ENCODE peak calls at places on chromosomes 4 and X, in seven cellular contexts. One of them, this sample, is unnamed.

GRCh38 chrX:46436744-46437143 is 108.5 kb downstream of the ZNF674 start:
- DNase-seq in CD8-positive, alpha-beta T cell: no peak
- DNase-seq in HL-60: no peak
- DNase-seq in sigmoid colon: no peak
- DNase-seq in heart left ventricle: no peak
- DNase-seq in dorsolateral prefrontal cortex: no peak
- DNase-seq in body of pancreas: no peak
- DNase-seq in this sample: no peak

GRCh38 chr4:17166954-17167353 is 268.5 kb upstream of the LDB2 start:
- DNase-seq in dorsolateral prefrontal cortex: no peak
- DNase-seq in HL-60: no peak
- DNase-seq in CD8-positive, alpha-beta T cell: no peak
- DNase-seq in heart left ventricle: peak
- DNase-seq in body of pancreas: no peak
- DNase-seq in sigmoid colon: no peak
- DNase-seq in this sample: no peak

GRCh38 chr4:122758033-122758432 is 25.5 kb downstream of the BBS12 start:
- DNase-seq in HL-60: no peak
- DNase-seq in heart left ventricle: no peak
- DNase-seq in CD8-positive, alpha-beta T cell: no peak
- DNase-seq in dorsolateral prefrontal cortex: no peak
- DNase-seq in sigmoid colon: no peak
- DNase-seq in body of pancreas: no peak
- DNase-seq in this sample: no peak

GRCh38 chrX:131045786-131046185 is 12.4 kb upstream of the ARHGAP36 start:
- DNase-seq in body of pancreas: no peak
- DNase-seq in heart left ventricle: no peak
- DNase-seq in CD8-positive, alpha-beta T cell: no peak
- DNase-seq in sigmoid colon: no peak
- DNase-seq in HL-60: no peak
- DNase-seq in dorsolateral prefrontal cortex: no peak
- DNase-seq in this sample: no peak

GRCh38 chr4:120043828-120044227 is 22.8 kb downstream of the MAD2L1 start:
- DNase-seq in dorsolateral prefrontal cortex: no peak
- DNase-seq in heart left ventricle: no peak
- DNase-seq in body of pancreas: no peak
- DNase-seq in sigmoid colon: no peak
- DNase-seq in CD8-positive, alpha-beta T cell: no peak
- DNase-seq in HL-60: no peak
- DNase-seq in this sample: no peak

GRCh38 chr4:41977709-41978108 is 3.8 kb upstream of the DCAF4L1 start:
- DNase-seq in heart left ventricle: no peak
- DNase-seq in body of pancreas: no peak
- DNase-seq in sigmoid colon: no peak
- DNase-seq in HL-60: no peak
- DNase-seq in CD8-positive, alpha-beta T cell: no peak
- DNase-seq in dorsolateral prefrontal cortex: no peak
- DNase-seq in this sample: no peak

GRCh38 chrX:153723351-153724251 is 586 bp downstream of the BCAP31 start:
- DNase-seq in dorsolateral prefrontal cortex: no peak
- DNase-seq in CD8-positive, alpha-beta T cell: peak
- DNase-seq in sigmoid colon: no peak
- DNase-seq in body of pancreas: peak
- DNase-seq in heart left ventricle: no peak
- DNase-seq in HL-60: peak
- DNase-seq in this sample: no peak

GRCh38 chr4:175772170-175772685 is 39.8 kb downstream of the GPM6A start:
- DNase-seq in CD8-positive, alpha-beta T cell: no peak
- DNase-seq in dorsolateral prefrontal cortex: no peak
- DNase-seq in body of pancreas: no peak
- DNase-seq in HL-60: no peak
- DNase-seq in heart left ventricle: no peak
- DNase-seq in sigmoid colon: no peak
- DNase-seq in this sample: no peak

GRCh38 chr4:6425336-6425735 is 47.1 kb downstream of the PPP2R2C start:
- DNase-seq in sigmoid colon: no peak
- DNase-seq in body of pancreas: no peak
- DNase-seq in dorsolateral prefrontal cortex: peak
- DNase-seq in CD8-positive, alpha-beta T cell: no peak
- DNase-seq in HL-60: no peak
- DNase-seq in heart left ventricle: no peak
- DNase-seq in this sample: no peak

GRCh38 chrX:17814059-17814458 is 47.0 kb downstream of the RAI2 start:
- DNase-seq in CD8-positive, alpha-beta T cell: no peak
- DNase-seq in sigmoid colon: no peak
- DNase-seq in body of pancreas: no peak
- DNase-seq in HL-60: no peak
- DNase-seq in dorsolateral prefrontal cortex: no peak
- DNase-seq in heart left ventricle: no peak
- DNase-seq in this sample: no peak

GRCh38 chr4:185872747-185873380 is 60.9 kb upstream of the SORBS2 start:
- DNase-seq in body of pancreas: no peak
- DNase-seq in dorsolateral prefrontal cortex: no peak
- DNase-seq in sigmoid colon: no peak
- DNase-seq in heart left ventricle: no peak
- DNase-seq in HL-60: no peak
- DNase-seq in CD8-positive, alpha-beta T cell: no peak
- DNase-seq in this sample: no peak

GRCh38 chr4:40954119-40954668 is 204.4 kb downstream of the NSUN7 start:
- DNase-seq in HL-60: no peak
- DNase-seq in body of pancreas: no peak
- DNase-seq in CD8-positive, alpha-beta T cell: no peak
- DNase-seq in sigmoid colon: no peak
- DNase-seq in dorsolateral prefrontal cortex: no peak
- DNase-seq in heart left ventricle: peak
- DNase-seq in this sample: no peak

GRCh38 chr4:173167793-173168395 is 717 bp upstream of the GALNT7 start:
- DNase-seq in body of pancreas: peak
- DNase-seq in HL-60: no peak
- DNase-seq in sigmoid colon: peak
- DNase-seq in dorsolateral prefrontal cortex: peak
- DNase-seq in CD8-positive, alpha-beta T cell: no peak
- DNase-seq in heart left ventricle: peak
- DNase-seq in this sample: peak

GRCh38 chr4:6322067-6322760 is 52.6 kb downstream of the WFS1 start:
- DNase-seq in sigmoid colon: no peak
- DNase-seq in HL-60: no peak
- DNase-seq in dorsolateral prefrontal cortex: no peak
- DNase-seq in CD8-positive, alpha-beta T cell: no peak
- DNase-seq in heart left ventricle: no peak
- DNase-seq in body of pancreas: no peak
- DNase-seq in this sample: no peak

GRCh38 chrX:155389634-155390033 is 7.7 kb downstream of the F8A2 start:
- DNase-seq in HL-60: no peak
- DNase-seq in CD8-positive, alpha-beta T cell: no peak
- DNase-seq in body of pancreas: no peak
- DNase-seq in dorsolateral prefrontal cortex: no peak
- DNase-seq in heart left ventricle: no peak
- DNase-seq in sigmoid colon: no peak
- DNase-seq in this sample: no peak

GRCh38 chrX:150958177-150958576 is 25.0 kb upstream of the HMGB3 start:
- DNase-seq in sigmoid colon: no peak
- DNase-seq in heart left ventricle: no peak
- DNase-seq in body of pancreas: no peak
- DNase-seq in dorsolateral prefrontal cortex: no peak
- DNase-seq in HL-60: no peak
- DNase-seq in CD8-positive, alpha-beta T cell: no peak
- DNase-seq in this sample: no peak

GRCh38 chr4:152536545-152537182 is 772 bp upstream of the FBXW7 start:
- DNase-seq in CD8-positive, alpha-beta T cell: peak
- DNase-seq in HL-60: no peak
- DNase-seq in sigmoid colon: no peak
- DNase-seq in heart left ventricle: no peak
- DNase-seq in body of pancreas: no peak
- DNase-seq in dorsolateral prefrontal cortex: no peak
- DNase-seq in this sample: no peak

GRCh38 chrX:49054073-49054762 is 4.6 kb upstream of the CCDC120 start:
- DNase-seq in sigmoid colon: no peak
- DNase-seq in dorsolateral prefrontal cortex: no peak
- DNase-seq in body of pancreas: no peak
- DNase-seq in heart left ventricle: no peak
- DNase-seq in HL-60: no peak
- DNase-seq in CD8-positive, alpha-beta T cell: no peak
- DNase-seq in this sample: no peak

GRCh38 chr4:138724530-138724929 is 291.1 kb upstream of the NOCT start:
- DNase-seq in heart left ventricle: no peak
- DNase-seq in CD8-positive, alpha-beta T cell: no peak
- DNase-seq in HL-60: no peak
- DNase-seq in sigmoid colon: no peak
- DNase-seq in body of pancreas: no peak
- DNase-seq in dorsolateral prefrontal cortex: no peak
- DNase-seq in this sample: no peak

GRCh38 chrX:149392896-149393295 is 112.2 kb downstream of the IDS start:
- DNase-seq in CD8-positive, alpha-beta T cell: no peak
- DNase-seq in HL-60: no peak
- DNase-seq in sigmoid colon: no peak
- DNase-seq in dorsolateral prefrontal cortex: no peak
- DNase-seq in heart left ventricle: no peak
- DNase-seq in body of pancreas: no peak
- DNase-seq in this sample: no peak

GRCh38 chrX:30900227-30900626 is 11.2 kb upstream of the TAB3 start:
- DNase-seq in sigmoid colon: no peak
- DNase-seq in body of pancreas: no peak
- DNase-seq in CD8-positive, alpha-beta T cell: no peak
- DNase-seq in dorsolateral prefrontal cortex: no peak
- DNase-seq in heart left ventricle: no peak
- DNase-seq in HL-60: no peak
- DNase-seq in this sample: no peak

GRCh38 chr4:22787753-22788389 is 95.1 kb downstream of the GBA3 start:
- DNase-seq in dorsolateral prefrontal cortex: no peak
- DNase-seq in HL-60: no peak
- DNase-seq in CD8-positive, alpha-beta T cell: no peak
- DNase-seq in sigmoid colon: no peak
- DNase-seq in body of pancreas: no peak
- DNase-seq in heart left ventricle: no peak
- DNase-seq in this sample: no peak

GRCh38 chrX:107775734-107776511 is at the start of gene TSC22D3:
- DNase-seq in sigmoid colon: peak
- DNase-seq in body of pancreas: peak
- DNase-seq in HL-60: no peak
- DNase-seq in dorsolateral prefrontal cortex: peak
- DNase-seq in heart left ventricle: peak
- DNase-seq in CD8-positive, alpha-beta T cell: peak
- DNase-seq in this sample: peak
- TF ChIP-seq CTCF in sigmoid colon: no peak
- TF ChIP-seq CTCF in body of pancreas: no peak
- TF ChIP-seq CTCF in HL-60: no peak
- TF ChIP-seq CTCF in dorsolateral prefrontal cortex: peak
- TF ChIP-seq CTCF in heart left ventricle: peak
- TF ChIP-seq CTCF in CD8-positive, alpha-beta T cell: no peak
- TF ChIP-seq CTCF in this sample: peak

DNA sequence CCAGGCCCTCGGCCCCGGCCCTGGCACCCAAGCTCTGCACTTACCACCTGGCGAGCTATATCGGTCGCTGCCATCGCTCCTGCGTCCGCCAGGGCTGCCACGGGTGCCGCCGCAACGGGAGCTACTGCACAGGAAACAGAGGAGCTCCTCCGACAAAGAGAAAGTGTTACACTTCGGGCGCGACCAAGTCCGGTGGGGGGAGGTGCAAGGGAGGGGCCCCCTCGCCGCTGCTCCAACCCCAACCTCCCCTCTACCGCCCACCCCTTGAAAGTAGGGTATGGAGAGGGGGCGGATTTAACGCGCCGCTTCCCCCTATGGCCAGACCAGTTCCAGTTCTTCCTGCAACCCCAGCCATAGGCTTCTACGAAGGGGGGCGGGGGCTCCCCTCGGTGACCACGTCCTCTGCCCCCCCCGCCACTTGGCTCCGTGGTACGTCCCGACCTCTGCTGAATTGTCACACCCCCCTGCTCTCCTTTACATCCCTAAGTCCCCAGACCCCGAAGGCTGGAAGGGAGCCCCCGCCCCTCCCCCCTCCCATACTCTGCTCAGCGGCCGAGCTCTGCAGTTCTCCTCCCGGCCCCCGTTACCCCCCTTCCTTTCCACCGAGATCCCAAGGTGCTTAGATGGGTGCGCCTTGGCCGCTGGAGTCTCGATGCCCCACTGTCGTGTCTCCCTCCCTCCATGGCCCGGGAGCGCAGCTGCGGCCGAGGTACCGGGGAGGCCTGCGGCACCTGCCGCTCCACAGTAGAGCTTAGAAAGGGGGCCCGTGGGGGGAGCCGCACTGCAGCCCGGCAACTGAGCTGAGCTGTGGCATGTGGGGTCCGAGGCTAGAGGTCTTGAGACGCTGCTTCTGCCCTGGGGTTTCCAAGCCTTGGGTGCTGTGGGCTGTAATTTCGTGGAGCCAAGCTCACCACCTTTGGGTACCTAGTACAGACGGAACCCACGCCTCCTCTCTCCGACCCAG is at the start of gene SEPTIN6:
- DNase-seq in CD8-positive, alpha-beta T cell: peak
- DNase-seq in dorsolateral prefrontal cortex: peak
- DNase-seq in sigmoid colon: peak
- DNase-seq in heart left ventricle: peak
- DNase-seq in body of pancreas: peak
- DNase-seq in HL-60: peak
- DNase-seq in this sample: peak
- TF ChIP-seq CTCF in CD8-positive, alpha-beta T cell: no peak
- TF ChIP-seq CTCF in dorsolateral prefrontal cortex: no peak
- TF ChIP-seq CTCF in sigmoid colon: no peak
- TF ChIP-seq CTCF in heart left ventricle: no peak
- TF ChIP-seq CTCF in body of pancreas: no peak
- TF ChIP-seq CTCF in HL-60: no peak
- TF ChIP-seq CTCF in this sample: no peak

GRCh38 chr4:170465434-170465833 is 375.7 kb upstream of the AADAT start:
- DNase-seq in HL-60: no peak
- DNase-seq in body of pancreas: no peak
- DNase-seq in heart left ventricle: no peak
- DNase-seq in dorsolateral prefrontal cortex: no peak
- DNase-seq in sigmoid colon: no peak
- DNase-seq in CD8-positive, alpha-beta T cell: no peak
- DNase-seq in this sample: no peak
- TF ChIP-seq CTCF in HL-60: no peak
- TF ChIP-seq CTCF in body of pancreas: no peak
- TF ChIP-seq CTCF in heart left ventricle: no peak
- TF ChIP-seq CTCF in dorsolateral prefrontal cortex: no peak
- TF ChIP-seq CTCF in sigmoid colon: no peak
- TF ChIP-seq CTCF in CD8-positive, alpha-beta T cell: no peak
- TF ChIP-seq CTCF in this sample: no peak

DNA sequence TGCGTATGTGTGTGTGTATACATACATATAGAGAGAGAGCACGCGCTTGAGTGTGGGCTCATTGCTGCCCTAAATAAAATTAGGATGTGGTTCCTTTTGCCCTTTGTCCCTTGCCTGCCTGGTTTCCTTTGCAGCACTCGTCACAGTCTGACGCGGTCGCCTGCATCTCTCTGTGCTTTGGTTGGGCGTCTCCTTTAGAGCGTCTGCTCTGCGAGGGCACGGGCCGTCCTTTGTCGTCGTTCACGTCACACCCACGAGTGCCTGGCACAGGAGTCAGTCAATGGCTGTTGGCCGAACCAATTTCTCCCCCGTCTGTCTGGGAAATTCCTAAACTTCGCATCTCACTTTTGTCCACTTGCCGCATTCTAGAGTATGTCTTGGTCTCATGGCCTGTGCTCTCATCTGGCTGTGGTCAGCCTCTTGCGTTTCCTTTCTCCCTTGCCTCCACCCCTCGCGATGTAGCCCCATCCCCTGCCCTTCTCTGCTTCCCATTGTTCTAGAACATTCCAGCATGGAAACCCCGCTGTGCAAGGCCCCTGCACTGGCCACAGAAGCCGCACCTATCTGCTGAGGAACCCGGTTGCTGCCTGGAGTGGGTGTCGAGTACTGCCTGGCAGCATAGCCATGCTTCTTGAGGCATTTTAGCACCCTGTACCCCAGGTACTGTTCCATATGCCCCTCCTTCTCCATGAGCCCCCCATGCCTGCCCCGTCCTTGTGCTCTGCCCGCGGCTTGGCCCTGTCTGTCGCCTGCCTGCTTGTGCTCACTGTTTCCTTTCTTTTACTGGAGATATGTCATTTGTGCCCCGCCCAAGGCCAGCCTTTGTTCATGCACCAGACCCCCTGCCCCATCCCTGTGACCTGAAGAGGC is 8.0 kb downstream of the MAEA start:
- DNase-seq in sigmoid colon: peak
- DNase-seq in dorsolateral prefrontal cortex: peak
- DNase-seq in CD8-positive, alpha-beta T cell: no peak
- DNase-seq in HL-60: no peak
- DNase-seq in body of pancreas: no peak
- DNase-seq in heart left ventricle: peak
- DNase-seq in this sample: no peak
- TF ChIP-seq CTCF in sigmoid colon: no peak
- TF ChIP-seq CTCF in dorsolateral prefrontal cortex: no peak
- TF ChIP-seq CTCF in CD8-positive, alpha-beta T cell: no peak
- TF ChIP-seq CTCF in HL-60: no peak
- TF ChIP-seq CTCF in body of pancreas: no peak
- TF ChIP-seq CTCF in heart left ventricle: no peak
- TF ChIP-seq CTCF in this sample: no peak